ENCODE peak calls at places on chromosomes 6 and 20, in seven cellular contexts. One of them, this sample, is unnamed.

GRCh38 chr20:62356948-62357667 is 10.0 kb downstream of the LAMA5 start:
- DNase-seq in mammary epithelial cell: peak
- DNase-seq in hepatocyte: no peak
- DNase-seq in K562: peak
- DNase-seq in astrocyte of the cerebellum: peak
- DNase-seq in cardiac muscle cell: peak
- DNase-seq in AG04450: no peak
- DNase-seq in this sample: no peak

GRCh38 chr6:43636312-43636667 is 650 bp downstream of the MAD2L1BP start:
- DNase-seq in mammary epithelial cell: peak
- DNase-seq in hepatocyte: peak
- DNase-seq in K562: peak
- DNase-seq in astrocyte of the cerebellum: no peak
- DNase-seq in cardiac muscle cell: peak
- DNase-seq in AG04450: no peak
- DNase-seq in this sample: no peak

GRCh38 chr6:158837684-158838625 is 18.8 kb upstream of the EZR start:
- DNase-seq in mammary epithelial cell: peak
- DNase-seq in hepatocyte: no peak
- DNase-seq in K562: no peak
- DNase-seq in astrocyte of the cerebellum: no peak
- DNase-seq in cardiac muscle cell: peak
- DNase-seq in AG04450: no peak
- DNase-seq in this sample: no peak

GRCh38 chr20:57061058-57061900 is 205.2 kb downstream of the BMP7 start:
- DNase-seq in mammary epithelial cell: peak
- DNase-seq in hepatocyte: peak
- DNase-seq in K562: peak
- DNase-seq in astrocyte of the cerebellum: no peak
- DNase-seq in cardiac muscle cell: peak
- DNase-seq in AG04450: no peak
- DNase-seq in this sample: no peak

GRCh38 chr6:134882426-134883038 is 67.4 kb downstream of the ALDH8A1 start:
- DNase-seq in mammary epithelial cell: peak
- DNase-seq in hepatocyte: peak
- DNase-seq in K562: peak
- DNase-seq in astrocyte of the cerebellum: peak
- DNase-seq in cardiac muscle cell: peak
- DNase-seq in AG04450: peak
- DNase-seq in this sample: peak

GRCh38 chr20:37598101-37598530 is 70.4 kb upstream of the BLCAP start:
- DNase-seq in mammary epithelial cell: no peak
- DNase-seq in hepatocyte: peak
- DNase-seq in K562: no peak
- DNase-seq in astrocyte of the cerebellum: no peak
- DNase-seq in cardiac muscle cell: no peak
- DNase-seq in AG04450: no peak
- DNase-seq in this sample: no peak

GRCh38 chr20:56614196-56614595 is 14.9 kb upstream of the TFAP2C start:
- DNase-seq in mammary epithelial cell: no peak
- DNase-seq in hepatocyte: no peak
- DNase-seq in K562: no peak
- DNase-seq in astrocyte of the cerebellum: no peak
- DNase-seq in cardiac muscle cell: no peak
- DNase-seq in AG04450: no peak
- DNase-seq in this sample: no peak

GRCh38 chr20:58447733-58448391 is 58.8 kb downstream of the VAPB start:
- DNase-seq in mammary epithelial cell: peak
- DNase-seq in hepatocyte: peak
- DNase-seq in K562: peak
- DNase-seq in astrocyte of the cerebellum: peak
- DNase-seq in cardiac muscle cell: peak
- DNase-seq in AG04450: peak
- DNase-seq in this sample: no peak

GRCh38 chr6:130810307-130811030 is 16.7 kb upstream of the SMLR1 start:
- DNase-seq in mammary epithelial cell: no peak
- DNase-seq in hepatocyte: no peak
- DNase-seq in K562: no peak
- DNase-seq in astrocyte of the cerebellum: no peak
- DNase-seq in cardiac muscle cell: peak
- DNase-seq in AG04450: peak
- DNase-seq in this sample: no peak

GRCh38 chr6:86079938-86080337 is 437.3 kb upstream of the SYNCRIP start:
- DNase-seq in mammary epithelial cell: no peak
- DNase-seq in hepatocyte: no peak
- DNase-seq in K562: no peak
- DNase-seq in astrocyte of the cerebellum: no peak
- DNase-seq in cardiac muscle cell: no peak
- DNase-seq in AG04450: no peak
- DNase-seq in this sample: no peak

DNA sequence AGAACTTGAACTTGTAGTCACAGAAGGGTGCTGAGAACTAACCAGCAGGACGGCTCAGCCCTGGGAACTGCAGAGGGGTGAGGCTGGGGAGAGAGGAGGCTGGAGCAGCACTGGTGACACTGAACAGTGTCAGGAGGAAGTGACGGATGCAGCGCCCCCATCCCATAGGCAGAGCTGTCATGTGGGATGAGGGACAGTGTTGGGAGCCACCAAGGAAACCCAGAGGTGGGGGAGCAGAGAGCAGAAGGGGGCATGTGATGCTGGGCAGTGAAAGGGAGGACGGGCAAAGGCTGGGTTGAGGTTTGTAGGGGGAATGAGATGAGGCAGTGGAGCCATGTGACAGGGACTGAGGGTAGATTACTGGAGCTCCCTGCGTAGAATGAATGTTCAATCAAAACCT is 2.1 kb downstream of the HLA-DPB1 start:
- DNase-seq in mammary epithelial cell: no peak
- DNase-seq in hepatocyte: no peak
- DNase-seq in K562: no peak
- DNase-seq in astrocyte of the cerebellum: no peak
- DNase-seq in cardiac muscle cell: no peak
- DNase-seq in AG04450: no peak
- DNase-seq in this sample: no peak
- H3K4me3 ChIP-seq in mammary epithelial cell: no peak
- H3K4me3 ChIP-seq in hepatocyte: no peak
- H3K4me3 ChIP-seq in K562: no peak
- H3K4me3 ChIP-seq in astrocyte of the cerebellum: no peak
- H3K4me3 ChIP-seq in cardiac muscle cell: no peak
- H3K4me3 ChIP-seq in AG04450: no peak
- H3K4me3 ChIP-seq in this sample: no peak

GRCh38 chr20:24580006-24580405 is 110.6 kb downstream of the SYNDIG1 start:
- DNase-seq in mammary epithelial cell: no peak
- DNase-seq in hepatocyte: no peak
- DNase-seq in K562: no peak
- DNase-seq in astrocyte of the cerebellum: no peak
- DNase-seq in cardiac muscle cell: no peak
- DNase-seq in AG04450: no peak
- DNase-seq in this sample: peak
- H3K4me3 ChIP-seq in mammary epithelial cell: no peak
- H3K4me3 ChIP-seq in hepatocyte: no peak
- H3K4me3 ChIP-seq in K562: no peak
- H3K4me3 ChIP-seq in astrocyte of the cerebellum: no peak
- H3K4me3 ChIP-seq in cardiac muscle cell: no peak
- H3K4me3 ChIP-seq in AG04450: no peak
- H3K4me3 ChIP-seq in this sample: no peak

DNA sequence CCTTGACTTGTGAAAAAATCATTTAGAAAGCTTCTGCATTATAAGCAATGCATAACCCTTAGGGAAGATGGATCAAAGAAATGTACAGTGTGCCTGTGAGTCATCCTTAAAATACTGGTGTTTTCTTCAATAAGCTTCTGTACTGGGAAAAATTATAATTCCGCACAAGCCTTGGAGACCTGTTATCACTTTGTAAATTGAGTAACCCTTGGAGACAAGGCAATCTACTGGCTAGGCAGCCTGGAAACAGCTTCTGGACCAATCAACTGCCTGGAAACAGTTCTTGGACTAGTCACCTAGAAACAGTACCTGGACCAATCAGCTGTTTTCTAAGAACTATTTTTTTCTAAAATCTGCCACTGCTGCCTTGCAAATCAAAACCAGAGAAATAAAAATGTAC is 25.8 kb upstream of the RNGTT start:
- DNase-seq in mammary epithelial cell: peak
- DNase-seq in hepatocyte: peak
- DNase-seq in K562: no peak
- DNase-seq in astrocyte of the cerebellum: no peak
- DNase-seq in cardiac muscle cell: peak
- DNase-seq in AG04450: no peak
- DNase-seq in this sample: no peak
- H3K4me3 ChIP-seq in mammary epithelial cell: no peak
- H3K4me3 ChIP-seq in hepatocyte: no peak
- H3K4me3 ChIP-seq in K562: no peak
- H3K4me3 ChIP-seq in astrocyte of the cerebellum: no peak
- H3K4me3 ChIP-seq in cardiac muscle cell: no peak
- H3K4me3 ChIP-seq in AG04450: no peak
- H3K4me3 ChIP-seq in this sample: no peak

GRCh38 chr6:12103158-12103557 is 91.0 kb downstream of the HIVEP1 start:
- DNase-seq in mammary epithelial cell: no peak
- DNase-seq in hepatocyte: no peak
- DNase-seq in K562: peak
- DNase-seq in astrocyte of the cerebellum: no peak
- DNase-seq in cardiac muscle cell: peak
- DNase-seq in AG04450: no peak
- DNase-seq in this sample: no peak
- H3K4me3 ChIP-seq in mammary epithelial cell: no peak
- H3K4me3 ChIP-seq in hepatocyte: no peak
- H3K4me3 ChIP-seq in K562: no peak
- H3K4me3 ChIP-seq in astrocyte of the cerebellum: no peak
- H3K4me3 ChIP-seq in cardiac muscle cell: no peak
- H3K4me3 ChIP-seq in AG04450: no peak
- H3K4me3 ChIP-seq in this sample: no peak

DNA sequence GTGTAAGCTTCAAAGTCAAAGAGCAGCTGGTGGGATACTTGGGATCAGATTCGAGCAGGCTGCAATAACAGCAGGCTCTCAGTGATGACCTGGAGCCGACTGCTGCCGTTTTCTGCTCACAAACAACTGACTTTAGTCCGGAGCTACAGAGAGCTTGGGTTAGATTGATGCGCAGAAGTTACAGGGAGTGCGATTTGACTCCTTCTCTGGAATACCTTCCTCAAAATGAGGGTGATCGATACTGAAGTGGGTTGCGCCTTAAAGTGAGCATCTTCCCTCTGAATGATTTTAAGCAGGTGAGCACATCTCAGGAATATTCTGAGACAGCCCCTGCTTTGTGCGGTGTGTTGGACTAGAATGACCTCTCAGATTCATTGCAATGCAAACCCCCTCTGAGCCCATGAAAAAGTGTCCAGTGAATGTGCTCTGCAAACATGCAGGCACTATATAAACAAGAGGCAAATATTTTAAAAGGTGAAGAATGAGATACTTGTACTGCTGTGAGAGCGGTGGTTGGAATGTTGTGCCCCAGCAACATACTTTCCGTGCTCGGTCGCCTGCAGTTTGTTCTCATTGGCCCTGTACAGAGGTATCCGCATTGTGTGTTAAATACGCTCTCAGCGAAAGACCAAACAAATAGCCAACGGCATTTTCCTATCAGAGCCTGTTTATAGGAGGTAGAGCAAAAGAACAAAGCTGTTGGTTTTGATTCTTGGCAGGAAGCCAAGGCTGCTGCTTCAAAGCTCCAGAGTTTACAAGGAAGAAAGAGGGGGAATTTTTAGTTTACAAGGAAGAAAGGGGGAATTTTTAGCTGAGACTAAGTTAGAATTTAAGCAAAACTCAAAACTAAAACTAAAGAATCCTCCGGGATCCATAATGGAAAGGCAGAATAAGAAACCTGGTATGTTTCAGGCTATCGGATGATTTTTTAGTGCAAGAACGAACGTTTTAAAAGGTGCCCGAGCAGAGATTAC is 67.7 kb downstream of the PHACTR2 start:
- DNase-seq in mammary epithelial cell: no peak
- DNase-seq in hepatocyte: peak
- DNase-seq in K562: peak
- DNase-seq in astrocyte of the cerebellum: peak
- DNase-seq in cardiac muscle cell: peak
- DNase-seq in AG04450: peak
- DNase-seq in this sample: peak
- H3K4me3 ChIP-seq in mammary epithelial cell: no peak
- H3K4me3 ChIP-seq in hepatocyte: no peak
- H3K4me3 ChIP-seq in K562: no peak
- H3K4me3 ChIP-seq in astrocyte of the cerebellum: peak
- H3K4me3 ChIP-seq in cardiac muscle cell: no peak
- H3K4me3 ChIP-seq in AG04450: peak
- H3K4me3 ChIP-seq in this sample: no peak

This sample was measured in skeletal muscle cell.